ENCODE peak calls at places on chromosome 12, in six cellular contexts. One of them, this sample, is unnamed.

GRCh38 chr12:24814379-24815086 is 134.4 kb downstream of the BCAT1 start:
- DNase-seq in skeletal muscle cell: no peak
- DNase-seq in colonic mucosa: no peak
- DNase-seq in H7: no peak
- DNase-seq in right cardiac atrium: no peak
- DNase-seq in fibroblast of lung: no peak
- DNase-seq in this sample: no peak

GRCh38 chr12:115213538-115213961 is 529.6 kb upstream of the TBX3 start:
- DNase-seq in right cardiac atrium: no peak
- DNase-seq in colonic mucosa: no peak
- DNase-seq in skeletal muscle cell: no peak
- DNase-seq in fibroblast of lung: no peak
- DNase-seq in H7: peak; percentile 8
- DNase-seq in this sample: no peak

GRCh38 chr12:128959931-128960330 is 106.7 kb downstream of the GLT1D1 start:
- DNase-seq in H7: no peak
- DNase-seq in fibroblast of lung: no peak
- DNase-seq in right cardiac atrium: no peak
- DNase-seq in colonic mucosa: no peak
- DNase-seq in skeletal muscle cell: no peak
- DNase-seq in this sample: no peak

GRCh38 chr12:127240249-127240929 is 1026.6 kb upstream of the TMEM132C start:
- DNase-seq in right cardiac atrium: no peak
- DNase-seq in H7: no peak
- DNase-seq in skeletal muscle cell: no peak
- DNase-seq in colonic mucosa: no peak
- DNase-seq in fibroblast of lung: no peak
- DNase-seq in this sample: no peak

GRCh38 chr12:131493068-131493826 is 217.6 kb upstream of the SFSWAP start:
- DNase-seq in fibroblast of lung: no peak
- DNase-seq in right cardiac atrium: no peak
- DNase-seq in H7: no peak
- DNase-seq in colonic mucosa: no peak
- DNase-seq in skeletal muscle cell: no peak
- DNase-seq in this sample: no peak

GRCh38 chr12:91413591-91413990 is 231.0 kb upstream of the DCN start:
- DNase-seq in H7: no peak
- DNase-seq in right cardiac atrium: no peak
- DNase-seq in colonic mucosa: peak; percentile 40
- DNase-seq in skeletal muscle cell: peak; percentile 16
- DNase-seq in fibroblast of lung: peak; percentile 79
- DNase-seq in this sample: no peak

GRCh38 chr12:64560395-64561301 is 49.6 kb upstream of the RASSF3 start:
- DNase-seq in right cardiac atrium: no peak
- DNase-seq in fibroblast of lung: peak; percentile 100
- DNase-seq in H7: no peak
- DNase-seq in colonic mucosa: no peak
- DNase-seq in skeletal muscle cell: peak; percentile 97
- DNase-seq in this sample: peak; percentile 99

GRCh38 chr12:97556201-97556824 is 93.7 kb downstream of the RMST start:
- DNase-seq in right cardiac atrium: peak; percentile 66
- DNase-seq in fibroblast of lung: peak; percentile 48
- DNase-seq in skeletal muscle cell: no peak
- DNase-seq in colonic mucosa: no peak
- DNase-seq in H7: no peak
- DNase-seq in this sample: no peak

GRCh38 chr12:65533177-65533883 is 254.8 kb downstream of the MSRB3 start:
- DNase-seq in H7: no peak
- DNase-seq in colonic mucosa: no peak
- DNase-seq in right cardiac atrium: no peak
- DNase-seq in fibroblast of lung: peak; percentile 78
- DNase-seq in skeletal muscle cell: no peak
- DNase-seq in this sample: no peak

GRCh38 chr12:12645485-12645884 is 33.8 kb downstream of the CREBL2 start:
- DNase-seq in colonic mucosa: no peak
- DNase-seq in skeletal muscle cell: no peak
- DNase-seq in H7: peak; percentile 65
- DNase-seq in fibroblast of lung: peak; percentile 33
- DNase-seq in right cardiac atrium: no peak
- DNase-seq in this sample: no peak

GRCh38 chr12:104998423-104999346 is 12.6 kb downstream of the NOPCHAP1 start:
- DNase-seq in fibroblast of lung: no peak
- DNase-seq in colonic mucosa: peak; percentile 76
- DNase-seq in right cardiac atrium: no peak
- DNase-seq in H7: no peak
- DNase-seq in skeletal muscle cell: no peak
- DNase-seq in this sample: no peak

GRCh38 chr12:106307176-106307575 is 4.6 kb downstream of the TCP11L2 start:
- DNase-seq in H7: no peak
- DNase-seq in colonic mucosa: no peak
- DNase-seq in fibroblast of lung: no peak
- DNase-seq in skeletal muscle cell: no peak
- DNase-seq in right cardiac atrium: no peak
- DNase-seq in this sample: no peak

GRCh38 chr12:49342066-49342913 is 4.4 kb upstream of the DNAJC22 start:
- DNase-seq in skeletal muscle cell: no peak
- DNase-seq in colonic mucosa: peak; percentile 90
- DNase-seq in H7: peak; percentile 96
- DNase-seq in right cardiac atrium: peak; percentile 87
- DNase-seq in fibroblast of lung: peak; percentile 78
- DNase-seq in this sample: peak; percentile 30

GRCh38 chr12:24795699-24796385 is 153.1 kb downstream of the BCAT1 start:
- DNase-seq in right cardiac atrium: no peak
- DNase-seq in colonic mucosa: no peak
- DNase-seq in skeletal muscle cell: no peak
- DNase-seq in H7: no peak
- DNase-seq in fibroblast of lung: peak; percentile 24
- DNase-seq in this sample: no peak

GRCh38 chr12:24066865-24067264 is 117.4 kb upstream of the SOX5 start:
- DNase-seq in H7: no peak
- DNase-seq in colonic mucosa: no peak
- DNase-seq in fibroblast of lung: peak; percentile 91
- DNase-seq in right cardiac atrium: no peak
- DNase-seq in skeletal muscle cell: peak; percentile 51
- DNase-seq in this sample: no peak

GRCh38 chr12:126447346-126447745 is 1382.1 kb downstream of the AACS start:
- DNase-seq in skeletal muscle cell: no peak
- DNase-seq in H7: no peak
- DNase-seq in right cardiac atrium: no peak
- DNase-seq in fibroblast of lung: no peak
- DNase-seq in colonic mucosa: no peak
- DNase-seq in this sample: no peak

GRCh38 chr12:62873116-62873825 is 61.7 kb downstream of the PPM1H start:
- DNase-seq in right cardiac atrium: no peak
- DNase-seq in fibroblast of lung: no peak
- DNase-seq in H7: no peak
- DNase-seq in skeletal muscle cell: no peak
- DNase-seq in colonic mucosa: no peak
- DNase-seq in this sample: no peak

GRCh38 chr12:62308201-62308600 is 48.0 kb downstream of the USP15 start:
- DNase-seq in colonic mucosa: no peak
- DNase-seq in right cardiac atrium: no peak
- DNase-seq in fibroblast of lung: no peak
- DNase-seq in skeletal muscle cell: no peak
- DNase-seq in H7: no peak
- DNase-seq in this sample: no peak

GRCh38 chr12:85007836-85008235 is 28.2 kb downstream of the TSPAN19 start:
- DNase-seq in colonic mucosa: no peak
- DNase-seq in right cardiac atrium: no peak
- DNase-seq in skeletal muscle cell: peak; percentile 50
- DNase-seq in fibroblast of lung: peak; percentile 82
- DNase-seq in H7: no peak
- DNase-seq in this sample: no peak

GRCh38 chr12:11654338-11654737 is 4.9 kb downstream of the ETV6 start:
- DNase-seq in colonic mucosa: no peak
- DNase-seq in right cardiac atrium: no peak
- DNase-seq in fibroblast of lung: no peak
- DNase-seq in skeletal muscle cell: no peak
- DNase-seq in H7: no peak
- DNase-seq in this sample: no peak

GRCh38 chr12:49558526-49558925 is 9.4 kb downstream of the MCRS1 start:
- DNase-seq in colonic mucosa: no peak
- DNase-seq in H7: no peak
- DNase-seq in right cardiac atrium: peak; percentile 48
- DNase-seq in fibroblast of lung: no peak
- DNase-seq in skeletal muscle cell: no peak
- DNase-seq in this sample: no peak

GRCh38 chr12:113244015-113244983 is 23.0 kb downstream of the TPCN1 start:
- DNase-seq in colonic mucosa: peak; percentile 82
- DNase-seq in fibroblast of lung: no peak
- DNase-seq in H7: no peak
- DNase-seq in right cardiac atrium: peak; percentile 83
- DNase-seq in skeletal muscle cell: no peak
- DNase-seq in this sample: no peak

GRCh38 chr12:93174048-93174447 is 203.7 kb upstream of the NUDT4 start:
- DNase-seq in skeletal muscle cell: peak; percentile 93
- DNase-seq in colonic mucosa: no peak
- DNase-seq in fibroblast of lung: peak; percentile 87
- DNase-seq in right cardiac atrium: no peak
- DNase-seq in H7: no peak
- DNase-seq in this sample: peak; percentile 83

GRCh38 chr12:131729254-131729955 is 18.5 kb downstream of the SFSWAP start:
- DNase-seq in fibroblast of lung: no peak
- DNase-seq in H7: peak; percentile 68
- DNase-seq in skeletal muscle cell: no peak
- DNase-seq in right cardiac atrium: no peak
- DNase-seq in colonic mucosa: no peak
- DNase-seq in this sample: no peak

GRCh38 chr12:53750812-53751335 is 905 bp downstream of the CISTR start:
- DNase-seq in H7: peak; percentile 84
- DNase-seq in fibroblast of lung: no peak
- DNase-seq in colonic mucosa: no peak
- DNase-seq in right cardiac atrium: peak; percentile 77
- DNase-seq in skeletal muscle cell: no peak
- DNase-seq in this sample: no peak

GRCh38 chr12:76623929-76624328 is 64.4 kb upstream of the OSBPL8 start:
- DNase-seq in H7: no peak
- DNase-seq in fibroblast of lung: peak; percentile 54
- DNase-seq in skeletal muscle cell: no peak
- DNase-seq in right cardiac atrium: no peak
- DNase-seq in colonic mucosa: peak; percentile 34
- DNase-seq in this sample: no peak

GRCh38 chr12:106897082-106897481 is 58.6 kb upstream of the TMEM263 start:
- DNase-seq in fibroblast of lung: peak; percentile 44
- DNase-seq in colonic mucosa: no peak
- DNase-seq in right cardiac atrium: no peak
- DNase-seq in H7: no peak
- DNase-seq in skeletal muscle cell: no peak
- DNase-seq in this sample: no peak

GRCh38 chr12:102948941-102949352 is 8.5 kb upstream of the ASCL1 start:
- DNase-seq in fibroblast of lung: peak; percentile 43
- DNase-seq in skeletal muscle cell: no peak
- DNase-seq in right cardiac atrium: peak; percentile 67
- DNase-seq in colonic mucosa: peak; percentile 46
- DNase-seq in H7: peak; percentile 65
- DNase-seq in this sample: peak; percentile 3

GRCh38 chr12:7935464-7935772 is 569 bp downstream of the SLC2A3 start:
- DNase-seq in colonic mucosa: no peak
- DNase-seq in fibroblast of lung: no peak
- DNase-seq in right cardiac atrium: peak; percentile 34
- DNase-seq in H7: peak; percentile 16
- DNase-seq in skeletal muscle cell: no peak
- DNase-seq in this sample: no peak

GRCh38 chr12:25276199-25276937 is 25.6 kb upstream of the KRAS start:
- DNase-seq in fibroblast of lung: peak; percentile 91
- DNase-seq in H7: no peak
- DNase-seq in colonic mucosa: peak; percentile 69
- DNase-seq in skeletal muscle cell: peak; percentile 86
- DNase-seq in right cardiac atrium: no peak
- DNase-seq in this sample: peak; percentile 88

GRCh38 chr12:130394906-130395305 is 57.2 kb downstream of the PIWIL1 start:
- DNase-seq in skeletal muscle cell: no peak
- DNase-seq in right cardiac atrium: no peak
- DNase-seq in H7: peak; percentile 54
- DNase-seq in colonic mucosa: no peak
- DNase-seq in fibroblast of lung: no peak
- DNase-seq in this sample: no peak

DNA sequence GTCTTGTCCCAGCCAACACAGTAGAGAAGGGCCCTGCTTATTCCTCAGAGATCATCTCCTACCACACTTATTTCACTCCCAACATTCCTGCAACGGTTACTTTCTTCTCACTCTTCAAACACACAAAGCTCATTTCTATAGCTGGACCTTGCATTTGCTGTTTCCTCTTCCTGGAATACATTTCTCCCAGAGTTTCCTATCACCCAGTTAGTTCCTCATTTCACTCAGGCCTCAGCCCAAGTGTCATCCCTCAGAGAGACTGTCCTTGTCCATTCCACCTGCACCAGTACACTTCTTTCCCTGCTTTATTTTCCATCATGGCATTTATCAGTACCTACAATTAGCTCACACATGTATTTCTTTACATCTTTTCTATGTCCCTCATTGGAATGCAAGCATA is 14.7 kb upstream of the STK38L start:
- DNase-seq in skeletal muscle cell: no peak
- DNase-seq in right cardiac atrium: no peak
- DNase-seq in fibroblast of lung: no peak
- DNase-seq in colonic mucosa: no peak
- DNase-seq in H7: no peak
- DNase-seq in this sample: no peak
- H3K4me3 ChIP-seq in skeletal muscle cell: no peak overlapping the region
- H3K4me3 ChIP-seq in right cardiac atrium: no peak overlapping the region
- H3K4me3 ChIP-seq in fibroblast of lung: no peak overlapping the region
- H3K4me3 ChIP-seq in colonic mucosa: no peak overlapping the region
- H3K4me3 ChIP-seq in H7: no peak overlapping the region
- H3K4me3 ChIP-seq in this sample: no peak overlapping the region

GRCh38 chr12:57452181-57452936 is 2.7 kb upstream of the INHBE start:
- DNase-seq in colonic mucosa: no peak
- DNase-seq in fibroblast of lung: peak; percentile 86
- DNase-seq in right cardiac atrium: no peak
- DNase-seq in H7: peak; percentile 30
- DNase-seq in skeletal muscle cell: peak; percentile 81
- DNase-seq in this sample: peak; percentile 84
- H3K4me3 ChIP-seq in colonic mucosa: no peak overlapping the region
- H3K4me3 ChIP-seq in fibroblast of lung: no peak overlapping the region
- H3K4me3 ChIP-seq in right cardiac atrium: no peak overlapping the region
- H3K4me3 ChIP-seq in H7: no peak overlapping the region
- H3K4me3 ChIP-seq in skeletal muscle cell: no peak overlapping the region
- H3K4me3 ChIP-seq in this sample: no peak overlapping the region

GRCh38 chr12:109571773-109572505 is 1.4 kb downstream of the MMAB start:
- DNase-seq in skeletal muscle cell: no peak
- DNase-seq in colonic mucosa: no peak
- DNase-seq in right cardiac atrium: no peak
- DNase-seq in fibroblast of lung: no peak
- DNase-seq in H7: no peak
- DNase-seq in this sample: no peak
- H3K4me3 ChIP-seq in skeletal muscle cell: peak overlapping the region; percentile 86
- H3K4me3 ChIP-seq in colonic mucosa: no peak overlapping the region
- H3K4me3 ChIP-seq in right cardiac atrium: no peak overlapping the region
- H3K4me3 ChIP-seq in fibroblast of lung: peak overlapping the region; percentile 79
- H3K4me3 ChIP-seq in H7: no peak overlapping the region
- H3K4me3 ChIP-seq in this sample: no peak overlapping the region

DNA sequence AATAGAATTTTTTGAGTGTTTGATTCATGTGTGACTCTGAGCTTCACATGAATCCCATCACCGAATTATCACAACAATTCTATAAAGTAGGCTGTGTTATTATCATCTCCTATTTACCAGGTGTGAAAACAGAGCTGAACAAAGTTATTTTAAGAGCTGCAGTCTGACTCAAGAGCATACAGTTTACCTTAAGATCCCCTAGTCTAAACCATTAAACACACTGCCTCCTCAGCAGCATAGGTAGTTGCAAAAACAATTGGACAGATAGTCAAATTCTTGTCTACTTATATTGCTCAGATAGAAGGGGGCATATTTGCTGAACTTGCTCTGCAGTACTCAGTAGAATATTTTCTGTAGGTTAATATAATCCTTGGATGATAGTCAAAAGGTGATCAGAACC is 219.8 kb upstream of the ATP2B1 start:
- DNase-seq in H7: no peak
- DNase-seq in fibroblast of lung: no peak
- DNase-seq in colonic mucosa: no peak
- DNase-seq in skeletal muscle cell: no peak
- DNase-seq in right cardiac atrium: no peak
- DNase-seq in this sample: no peak
- H3K4me3 ChIP-seq in H7: no peak overlapping the region
- H3K4me3 ChIP-seq in fibroblast of lung: no peak overlapping the region
- H3K4me3 ChIP-seq in colonic mucosa: no peak overlapping the region
- H3K4me3 ChIP-seq in skeletal muscle cell: no peak overlapping the region
- H3K4me3 ChIP-seq in right cardiac atrium: no peak overlapping the region
- H3K4me3 ChIP-seq in this sample: no peak overlapping the region

This sample was measured in AG04450.